ENCODE peak calls at places on chromosomes 12 and 14, in four cellular contexts. N, R, O and Y are unnamed samples.

GRCh38 chr14:74083784-74084276 is 423 bp downstream of the ALDH6A1 start:
- DNase-seq in O (no peak), N (peak), R (no peak), Y (no peak)

GRCh38 chr12:89384050-89384749 is 31.9 kb upstream of the DUSP6 start:
- DNase-seq in O (no peak), R (no peak), N (peak), Y (no peak)

GRCh38 chr12:30794591-30795409 is 40.0 kb upstream of the CAPRIN2 start:
- DNase-seq in R (no peak), N (peak), O (no peak), Y (no peak)

GRCh38 chr12:9827209-9827888 is at the start of gene KLRF1:
- DNase-seq in N (no peak), O (no peak), R (no peak), Y (no peak)

GRCh38 chr12:84924956-84925355 is 12.4 kb upstream of the SLC6A15 start:
- DNase-seq in R (no peak), N (no peak), O (no peak), Y (no peak)

GRCh38 chr12:79337891-79338290 is 352.9 kb downstream of the PAWR start:
- DNase-seq in N (no peak), R (no peak), O (no peak), Y (no peak)

GRCh38 chr14:24246765-24247212 is 4.4 kb upstream of the TINF2 start:
- DNase-seq in O (no peak), R (peak), N (no peak), Y (no peak)

GRCh38 chr14:77085538-77085937 is 12.5 kb upstream of the CIPC start:
- DNase-seq in R (no peak), N (no peak), O (no peak), Y (no peak)

GRCh38 chr12:132886529-132887477 is 602 bp downstream of the CHFR start:
- DNase-seq in N (no peak), O (no peak), R (no peak), Y (no peak)

GRCh38 chr14:31400031-31400638 is 20.2 kb downstream of the HEATR5A start:
- DNase-seq in R (peak), O (no peak), N (no peak), Y (no peak)

GRCh38 chr12:80356092-80356491 is 87.9 kb upstream of the PTPRQ start:
- DNase-seq in O (no peak), N (no peak), R (no peak), Y (no peak)

GRCh38 chr12:101277443-101277842 is 2.5 kb upstream of the UTP20 start:
- DNase-seq in O (no peak), N (no peak), R (no peak), Y (no peak)

GRCh38 chr12:83210933-83211332 is 524.2 kb downstream of the TMTC2 start:
- DNase-seq in R (no peak), O (no peak), N (no peak), Y (no peak)

GRCh38 chr14:74426202-74426582 is at the start of gene SYNDIG1L:
- DNase-seq in O (no peak), R (no peak), N (no peak), Y (no peak)

GRCh38 chr12:43728117-43728516 is 30.5 kb downstream of the PUS7L start:
- DNase-seq in R (no peak), N (no peak), O (no peak), Y (peak)

GRCh38 chr12:26338574-26339572 is 143.5 kb downstream of the SSPN start:
- DNase-seq in N (no peak), R (no peak), O (no peak), Y (peak)

GRCh38 chr12:58502236-58502635 is 418.1 kb downstream of the LRIG3 start:
- DNase-seq in N (no peak), O (no peak), R (no peak), Y (peak)

GRCh38 chr12:131786331-131786730 is 41.9 kb upstream of the MMP17 start:
- DNase-seq in O (no peak), R (no peak), N (no peak), Y (no peak)

GRCh38 chr14:24437020-24437735 is 5.4 kb downstream of the SDR39U1 start:
- DNase-seq in R (no peak), O (no peak), N (no peak), Y (no peak)